ENCODE peak calls at places on chromosomes 7 and 10, in five cellular contexts. Z is heart left ventricle, L is hepatocyte, Y is heart right ventricle, S is psoas muscle. V is an unnamed sample.

GRCh38 chr10:119509909-119510451 is 32.5 kb downstream of the RGS10 start:
- DNase-seq in Z (peak; percentile 74), L (no peak), Y (peak; percentile 77), S (peak; percentile 84), V (peak; percentile 78)

GRCh38 chr7:134788191-134788590 is 8.8 kb downstream of the CALD1 start:
- DNase-seq in Y (no peak), Z (no peak), S (no peak), L (no peak), V (no peak)

GRCh38 chr7:151405056-151405455 is 4.8 kb downstream of the WDR86 start:
- DNase-seq in L (no peak), S (peak; percentile 44), Y (no peak), Z (no peak), V (no peak)

GRCh38 chr10:17335065-17335464 is 107.0 kb downstream of the VIM start:
- DNase-seq in Y (no peak), L (no peak), Z (no peak), S (no peak), V (no peak)

GRCh38 chr7:44184221-44184873 is 4.9 kb downstream of the GCK start:
- DNase-seq in S (no peak), L (peak; percentile 74), Z (no peak), Y (no peak), V (no peak)

GRCh38 chr7:22426463-22427121 is 69.6 kb upstream of the RAPGEF5 start:
- DNase-seq in Z (no peak), Y (no peak), L (no peak), S (no peak), V (no peak)

GRCh38 chr7:123675092-123675473 is 19.4 kb downstream of the LMOD2 start:
- DNase-seq in S (no peak), Z (no peak), L (no peak), Y (no peak), V (no peak)

GRCh38 chr7:157138101-157138423 is 664 bp upstream of the UBE3C start:
- DNase-seq in Y (no peak), L (no peak), S (no peak), Z (no peak), V (no peak)

GRCh38 chr7:87413951-87414381 is 61.5 kb downstream of the ABCB4 start:
- DNase-seq in Y (no peak), L (peak; percentile 15), S (peak; percentile 53), Z (no peak), V (no peak)

GRCh38 chr7:123096434-123096833 is 100.9 kb upstream of the TAS2R16 start:
- DNase-seq in Y (no peak), L (no peak), Z (no peak), S (no peak), V (no peak)

GRCh38 chr10:69896601-69897000 is 94.9 kb downstream of the COL13A1 start:
- DNase-seq in L (no peak), Y (no peak), Z (no peak), S (no peak), V (no peak)

GRCh38 chr10:62166331-62167154 is 102.1 kb downstream of the RTKN2 start:
- DNase-seq in L (no peak), Z (no peak), S (no peak), Y (no peak), V (no peak)

GRCh38 chr7:148831782-148832181 is 52.3 kb downstream of the EZH2 start:
- DNase-seq in Z (no peak), S (no peak), Y (no peak), L (no peak), V (no peak)

GRCh38 chr10:31700222-31700621 is 228.4 kb downstream of the ARHGAP12 start:
- DNase-seq in S (no peak), Y (no peak), L (no peak), Z (no peak), V (no peak)

GRCh38 chr10:43024942-43025700 is 51.7 kb upstream of the RET start:
- DNase-seq in Y (no peak), L (no peak), S (no peak), Z (no peak), V (no peak)
- H3K4me1 ChIP-seq in Y (no peaks in the 10 kb centered on the region), L (peaks cover 5% of the 10 kb centered on the region), S (no peaks in the 10 kb centered on the region), Z (no peaks in the 10 kb centered on the region), V (peaks cover 6% of the 10 kb centered on the region)

GRCh38 chr10:84681781-84682180 is 353.4 kb downstream of the CCSER2 start:
- DNase-seq in Z (no peak), L (no peak), S (no peak), Y (no peak), V (no peak)

GRCh38 chr10:84683980-84684740 is 355.8 kb downstream of the CCSER2 start:
- DNase-seq in Z (no peak), Y (no peak), L (no peak), S (no peak), V (no peak)

GRCh38 chr10:84685047-84685660 is 356.8 kb downstream of the CCSER2 start:
- DNase-seq in L (no peak), Y (no peak), Z (no peak), S (no peak), V (no peak)

GRCh38 chr10:84683550-84683949 is 355.2 kb downstream of the CCSER2 start:
- DNase-seq in Y (no peak), S (no peak), Z (no peak), L (no peak), V (no peak)
- H3K4me1 ChIP-seq in Y (no peaks in the 10 kb centered on the region), S (no peaks in the 10 kb centered on the region), Z (no peaks in the 10 kb centered on the region), L (no peaks in the 10 kb centered on the region), V (no peaks in the 10 kb centered on the region)

GRCh38 chr7:5539013-5539411 is 115.4 kb upstream of the TNRC18 start:
- DNase-seq in Z (no peak), Y (no peak), L (no peak), S (no peak), V (no peak)

GRCh38 chr7:5545529-5545928 is 121.9 kb upstream of the TNRC18 start:
- DNase-seq in Y (no peak), Z (no peak), L (no peak), S (no peak), V (no peak)

GRCh38 chr7:5543361-5543760 is 119.7 kb upstream of the TNRC18 start:
- DNase-seq in Z (no peak), Y (no peak), S (no peak), L (no peak), V (no peak)

GRCh38 chr7:5546626-5547025 is 123.0 kb upstream of the TNRC18 start:
- DNase-seq in Z (peak; percentile 44), Y (no peak), L (no peak), S (peak; percentile 84), V (no peak)

DNA sequence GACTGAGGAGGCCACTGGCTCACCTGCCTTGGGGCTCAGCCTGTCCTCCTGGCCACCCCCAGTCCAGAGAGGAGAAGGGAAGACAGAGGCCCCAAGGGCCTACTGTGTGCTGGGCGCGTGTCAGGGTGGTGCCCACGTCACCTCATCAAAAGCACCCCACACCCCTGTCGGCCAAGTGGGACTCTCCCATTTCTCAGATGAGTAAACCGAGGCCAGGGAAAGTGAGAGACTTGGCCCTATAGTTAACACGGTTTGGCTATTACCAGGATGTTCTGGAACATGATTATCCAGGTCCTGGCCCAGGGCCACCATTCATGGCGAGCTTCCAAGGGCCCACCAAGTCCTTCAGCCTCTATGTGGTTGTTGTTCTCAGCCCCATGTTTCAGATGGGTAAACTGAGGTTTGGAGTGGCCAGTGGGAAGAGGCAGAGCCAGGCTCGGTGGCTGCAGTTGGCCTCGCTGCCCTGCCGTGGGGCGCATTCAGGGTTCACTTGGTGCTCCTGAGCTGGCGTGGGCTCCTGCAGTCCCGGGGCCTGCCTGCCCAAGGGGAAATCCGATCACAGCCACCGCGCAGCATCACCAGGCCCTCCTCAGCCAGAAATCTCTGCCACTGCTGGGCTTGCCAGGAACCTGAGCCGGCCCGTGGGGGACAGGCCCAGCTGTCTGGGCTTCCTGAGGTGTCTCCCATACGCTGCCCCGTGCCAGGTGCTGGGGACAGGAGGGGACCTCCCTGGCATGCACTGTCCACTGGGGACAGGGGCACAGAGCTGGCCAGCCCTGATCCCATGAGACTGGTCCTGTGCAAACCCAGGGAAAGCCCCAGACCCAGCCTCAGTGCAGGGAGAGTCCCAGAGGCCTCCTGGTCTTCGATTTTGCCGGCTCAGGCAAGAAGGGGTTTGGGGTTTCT is 117.7 kb upstream of the TNRC18 start:
- DNase-seq in Y (no peak), Z (no peak), S (peak; percentile 87), L (no peak), V (no peak)
- H3K4me1 ChIP-seq in Y (no peaks in the 10 kb centered on the region), Z (no peaks in the 10 kb centered on the region), S (peaks cover 7% of the 10 kb centered on the region), L (no peaks in the 10 kb centered on the region), V (no peaks in the 10 kb centered on the region)

GRCh38 chr10:112363696-112364688 is 9.9 kb upstream of the ACSL5 start:
- DNase-seq in Z (no peak), S (no peak), L (no peak), Y (no peak), V (no peak)
- H3K4me1 ChIP-seq in Z (peaks cover 37% of the 10 kb centered on the region), S (peaks cover 20% of the 10 kb centered on the region), L (peaks cover 46% of the 10 kb centered on the region), Y (peaks cover 22% of the 10 kb centered on the region), V (peaks cover 16% of the 10 kb centered on the region)

GRCh38 chr10:60572511-60573194 is 183.0 kb upstream of the ANK3 start:
- DNase-seq in S (no peak), Y (peak; percentile 13), Z (no peak), L (peak; percentile 66), V (peak; percentile 15)
- H3K4me1 ChIP-seq in S (peaks cover 14% of the 10 kb centered on the region), Y (no peaks in the 10 kb centered on the region), Z (no peaks in the 10 kb centered on the region), L (peaks cover 5% of the 10 kb centered on the region), V (peaks cover 3% of the 10 kb centered on the region)

GRCh38 chr10:110865184-110865803 is 6.4 kb upstream of the PDCD4 start:
- DNase-seq in S (no peak), Y (no peak), L (peak; percentile 81), Z (no peak), V (peak; percentile 63)
- H3K4me1 ChIP-seq in S (peaks cover 2% of the 10 kb centered on the region), Y (no peaks in the 10 kb centered on the region), L (peaks cover 59% of the 10 kb centered on the region), Z (no peaks in the 10 kb centered on the region), V (no peaks in the 10 kb centered on the region)

GRCh38 chr7:47622586-47622945 is 40.7 kb upstream of the TNS3 start:
- DNase-seq in S (no peak), Y (no peak), L (no peak), Z (no peak), V (no peak)

GRCh38 chr7:47621347-47621746 is 39.4 kb upstream of the TNS3 start:
- DNase-seq in Z (no peak), Y (no peak), L (no peak), S (no peak), V (no peak)

GRCh38 chr7:47624660-47625059 is 42.7 kb upstream of the TNS3 start:
- DNase-seq in Z (no peak), L (no peak), Y (no peak), S (no peak), V (no peak)

GRCh38 chr7:47621985-47622561 is 40.2 kb upstream of the TNS3 start:
- DNase-seq in S (no peak), Z (no peak), Y (no peak), L (no peak), V (no peak)

GRCh38 chr7:47622946-47623640 is 41.2 kb upstream of the TNS3 start:
- DNase-seq in Z (peak; percentile 50), L (peak; percentile 85), Y (peak; percentile 51), S (no peak), V (no peak)
- H3K4me1 ChIP-seq in Z (no peaks in the 10 kb centered on the region), L (peaks cover 28% of the 10 kb centered on the region), Y (no peaks in the 10 kb centered on the region), S (no peaks in the 10 kb centered on the region), V (no peaks in the 10 kb centered on the region)

GRCh38 chr10:89283988-89284475 is 17.8 kb upstream of the IFIT2 start:
- DNase-seq in Y (peak; percentile 68), S (peak; percentile 70), Z (peak; percentile 61), L (peak; percentile 78), V (no peak)
- H3K4me1 ChIP-seq in Y (peaks cover 6% of the 10 kb centered on the region), S (peaks cover 25% of the 10 kb centered on the region), Z (peaks cover 20% of the 10 kb centered on the region), L (peaks cover 13% of the 10 kb centered on the region), V (peaks cover 7% of the 10 kb centered on the region)

V was measured in prostate gland.